ENCODE peak calls at places on chromosomes 2 and 18, in nine cellular contexts. R is LoVo; N is COR-L47; D is GM23248; F is AML-193; X is activated CD8-positive, alpha-beta T cell treated with anti-CD3 and anti-CD28 coated beads, Interleukin-2, amount 10 ng/mL, durations not matched to agents 7 days and 5 days; S is ureter; U is nephron progenitor cell; H is omental fat pad. C is an unnamed sample.
A peak's percentile ranks its signal among the peaks of the same experiment; 100 is the strongest.

GRCh38 chr18:11259421-11259820 is 110.1 kb upstream of the PIEZO2 start:
- DNase-seq in R (peak; percentile 2), N (no peak), D (no peak), F (no peak), X (no peak), S (peak; percentile 49), U (no peak), H (no peak), C (no peak)

GRCh38 chr2:211453311-211453894 is 897.0 kb downstream of the CPS1 start:
- DNase-seq in R (no peak), N (peak; percentile 7), D (no peak), F (peak; percentile 32), X (no peak), S (no peak), U (no peak), H (no peak), C (no peak)

GRCh38 chr18:37334494-37335125 is 231.0 kb downstream of the CELF4 start:
- DNase-seq in R (no peak), N (no peak), D (peak; percentile 89), F (no peak), X (no peak), S (no peak), U (no peak), H (no peak), C (no peak)

GRCh38 chr2:168995744-168996143 is 35.4 kb downstream of the ABCB11 start:
- DNase-seq in R (no peak), N (no peak), D (no peak), F (no peak), X (no peak), S (no peak), U (no peak), H (no peak), C (no peak)

GRCh38 chr2:22932288-22932687 is 452.7 kb upstream of the KLHL29 start:
- DNase-seq in R (no peak), N (no peak), D (no peak), F (no peak), X (no peak), S (no peak), U (no peak), H (no peak), C (no peak)

GRCh38 chr2:212638694-212639093 is 100.1 kb upstream of the ERBB4 start:
- DNase-seq in R (no peak), N (no peak), D (no peak), F (no peak), X (no peak), S (no peak), U (no peak), H (no peak), C (no peak)

GRCh38 chr2:150142561-150142960 is 344.9 kb downstream of the RND3 start:
- DNase-seq in R (no peak), N (no peak), D (peak; percentile 83), F (no peak), X (no peak), S (no peak), U (no peak), H (no peak), C (no peak)

GRCh38 chr2:230975927-230976326 is 20.0 kb upstream of the SPATA3 start:
- DNase-seq in R (no peak), N (no peak), D (no peak), F (no peak), X (no peak), S (no peak), U (no peak), H (no peak), C (no peak)

GRCh38 chr2:64996914-64997313 is 7.7 kb downstream of the SLC1A4 start:
- DNase-seq in R (no peak), N (no peak), D (peak; percentile 26), F (no peak), X (no peak), S (no peak), U (no peak), H (no peak), C (no peak)

GRCh38 chr2:45637440-45637839 is 14.0 kb upstream of the PRKCE start:
- DNase-seq in R (no peak), N (no peak), D (peak; percentile 55), F (peak; percentile 81), X (no peak), S (no peak), U (no peak), H (no peak), C (no peak)

GRCh38 chr2:151878655-151879563 is 50.7 kb upstream of the ARL5A start:
- DNase-seq in R (peak; percentile 38), N (no peak), D (peak; percentile 45), F (peak; percentile 56), X (no peak), S (no peak), U (no peak), H (no peak), C (no peak)

GRCh38 chr2:172249336-172249735 is 146.6 kb upstream of the DLX2 start:
- DNase-seq in R (no peak), N (no peak), D (peak; percentile 50), F (no peak), X (no peak), S (no peak), U (no peak), H (no peak), C (no peak)

GRCh38 chr18:8001711-8002110 is 434.6 kb downstream of the PTPRM start:
- DNase-seq in R (no peak), N (no peak), D (no peak), F (no peak), X (no peak), S (no peak), U (no peak), H (no peak), C (no peak)

GRCh38 chr2:10447300-10448207 is 573 bp downstream of the ODC1 start:
- DNase-seq in R (peak; percentile 26), N (peak; percentile 63), D (peak; percentile 51), F (peak; percentile 75), X (peak; percentile 73), S (no peak), U (no peak), H (no peak), C (no peak)

GRCh38 chr2:45114221-45114955 is 105.1 kb upstream of the SIX2 start:
- DNase-seq in R (no peak), N (no peak), D (no peak), F (no peak), X (no peak), S (peak; percentile 25), U (no peak), H (no peak), C (no peak)

GRCh38 chr2:68237404-68237803 is 14.9 kb downstream of the PPP3R1 start:
- DNase-seq in R (no peak), N (no peak), D (peak; percentile 75), F (no peak), X (no peak), S (no peak), U (no peak), H (no peak), C (no peak)

GRCh38 chr2:206028101-206028500 is 57.9 kb downstream of the INO80D start:
- DNase-seq in R (no peak), N (no peak), D (no peak), F (no peak), X (no peak), S (no peak), U (no peak), H (no peak), C (peak; percentile 30)

GRCh38 chr2:230797515-230798495 is 66.9 kb upstream of the ITM2C start:
- DNase-seq in R (no peak), N (no peak), D (peak; percentile 76), F (no peak), X (peak; percentile 46), S (no peak), U (no peak), H (no peak), C (no peak)

GRCh38 chr18:13136056-13136688 is 82.4 kb upstream of the LDLRAD4 start:
- DNase-seq in R (peak; percentile 49), N (no peak), D (no peak), F (no peak), X (peak; percentile 46), S (no peak), U (no peak), H (no peak), C (no peak)

GRCh38 chr2:133262888-133263287 is 305.4 kb downstream of the NCKAP5 start:
- DNase-seq in R (no peak), N (no peak), D (peak; percentile 25), F (no peak), X (no peak), S (no peak), U (no peak), H (no peak), C (no peak)

C was measured in Caki2.